ENCODE peak calls at places on chromosomes 4 and X, in nine cellular contexts. One of them, this sample, is unnamed.

GRCh38 chr4:83644677-83645639 is 109.0 kb downstream of the GPAT3 start:
- DNase-seq in dorsolateral prefrontal cortex: no peak
- DNase-seq in WTC11: no peak
- DNase-seq in endothelial cell: peak; percentile 44
- DNase-seq in uterus: peak; percentile 21
- DNase-seq in cardiac fibroblast: peak; percentile 76
- DNase-seq in GM10248: peak; percentile 61
- DNase-seq in B cell: peak; percentile 45
- DNase-seq in thyroid gland: peak; percentile 21
- DNase-seq in this sample: peak; percentile 44

GRCh38 chrX:39309018-39309620 is 507.9 kb downstream of the MID1IP1 start:
- DNase-seq in endothelial cell: no peak
- DNase-seq in dorsolateral prefrontal cortex: no peak
- DNase-seq in WTC11: no peak
- DNase-seq in thyroid gland: no peak
- DNase-seq in B cell: no peak
- DNase-seq in uterus: peak; percentile 69
- DNase-seq in cardiac fibroblast: peak; percentile 38
- DNase-seq in GM10248: peak; percentile 6
- DNase-seq in this sample: no peak

GRCh38 chr4:77203380-77204197 is 46.6 kb downstream of the CCNG2 start:
- DNase-seq in dorsolateral prefrontal cortex: peak; percentile 56
- DNase-seq in cardiac fibroblast: peak; percentile 90
- DNase-seq in B cell: peak; percentile 51
- DNase-seq in GM10248: peak; percentile 59
- DNase-seq in uterus: peak; percentile 70
- DNase-seq in WTC11: peak; percentile 72
- DNase-seq in thyroid gland: peak; percentile 65
- DNase-seq in endothelial cell: peak; percentile 77
- DNase-seq in this sample: peak; percentile 67

GRCh38 chr4:25585901-25586523 is 69.6 kb upstream of the SLC34A2 start:
- DNase-seq in B cell: no peak
- DNase-seq in uterus: no peak
- DNase-seq in dorsolateral prefrontal cortex: no peak
- DNase-seq in WTC11: no peak
- DNase-seq in GM10248: no peak
- DNase-seq in cardiac fibroblast: no peak
- DNase-seq in endothelial cell: no peak
- DNase-seq in thyroid gland: no peak
- DNase-seq in this sample: no peak

GRCh38 chr4:113445286-113445685 is 316.3 kb downstream of the CAMK2D start:
- DNase-seq in thyroid gland: no peak
- DNase-seq in endothelial cell: no peak
- DNase-seq in cardiac fibroblast: peak; percentile 100
- DNase-seq in WTC11: no peak
- DNase-seq in GM10248: no peak
- DNase-seq in dorsolateral prefrontal cortex: no peak
- DNase-seq in uterus: peak; percentile 78
- DNase-seq in B cell: no peak
- DNase-seq in this sample: no peak

GRCh38 chrX:34638116-34638515 is 19.0 kb downstream of the TMEM47 start:
- DNase-seq in WTC11: no peak
- DNase-seq in B cell: no peak
- DNase-seq in uterus: no peak
- DNase-seq in GM10248: no peak
- DNase-seq in endothelial cell: peak; percentile 19
- DNase-seq in cardiac fibroblast: peak; percentile 70
- DNase-seq in thyroid gland: no peak
- DNase-seq in dorsolateral prefrontal cortex: no peak
- DNase-seq in this sample: no peak

GRCh38 chr4:182876427-182876826 is 40.8 kb downstream of the DCTD start:
- DNase-seq in B cell: no peak
- DNase-seq in GM10248: no peak
- DNase-seq in WTC11: no peak
- DNase-seq in cardiac fibroblast: no peak
- DNase-seq in uterus: no peak
- DNase-seq in dorsolateral prefrontal cortex: no peak
- DNase-seq in thyroid gland: no peak
- DNase-seq in endothelial cell: no peak
- DNase-seq in this sample: no peak

GRCh38 chr4:187207931-187208330 is 484.3 kb upstream of the FAT1 start:
- DNase-seq in dorsolateral prefrontal cortex: no peak
- DNase-seq in endothelial cell: no peak
- DNase-seq in uterus: no peak
- DNase-seq in GM10248: no peak
- DNase-seq in B cell: no peak
- DNase-seq in WTC11: no peak
- DNase-seq in thyroid gland: no peak
- DNase-seq in cardiac fibroblast: no peak
- DNase-seq in this sample: no peak

GRCh38 chr4:41647368-41647767 is 101.2 kb downstream of the PHOX2B start:
- DNase-seq in B cell: no peak
- DNase-seq in thyroid gland: no peak
- DNase-seq in GM10248: peak; percentile 13
- DNase-seq in uterus: no peak
- DNase-seq in dorsolateral prefrontal cortex: no peak
- DNase-seq in endothelial cell: no peak
- DNase-seq in WTC11: no peak
- DNase-seq in cardiac fibroblast: no peak
- DNase-seq in this sample: no peak

GRCh38 chrX:10902001-10902400 is 209.1 kb upstream of the HCCS start:
- DNase-seq in thyroid gland: no peak
- DNase-seq in dorsolateral prefrontal cortex: no peak
- DNase-seq in endothelial cell: no peak
- DNase-seq in WTC11: no peak
- DNase-seq in B cell: no peak
- DNase-seq in cardiac fibroblast: peak; percentile 70
- DNase-seq in uterus: no peak
- DNase-seq in GM10248: no peak
- DNase-seq in this sample: no peak

GRCh38 chr4:156888762-156889161 is 82.8 kb downstream of the PDGFC start:
- DNase-seq in GM10248: no peak
- DNase-seq in endothelial cell: no peak
- DNase-seq in uterus: no peak
- DNase-seq in WTC11: no peak
- DNase-seq in dorsolateral prefrontal cortex: no peak
- DNase-seq in B cell: no peak
- DNase-seq in cardiac fibroblast: peak; percentile 94
- DNase-seq in thyroid gland: no peak
- DNase-seq in this sample: no peak

GRCh38 chr4:158836828-158837449 is 68.1 kb downstream of the FNIP2 start:
- DNase-seq in thyroid gland: no peak
- DNase-seq in cardiac fibroblast: no peak
- DNase-seq in B cell: no peak
- DNase-seq in uterus: no peak
- DNase-seq in GM10248: no peak
- DNase-seq in WTC11: no peak
- DNase-seq in endothelial cell: no peak
- DNase-seq in dorsolateral prefrontal cortex: no peak
- DNase-seq in this sample: no peak

GRCh38 chr4:17283832-17284231 is 228.1 kb downstream of the QDPR start:
- DNase-seq in endothelial cell: no peak
- DNase-seq in B cell: no peak
- DNase-seq in uterus: no peak
- DNase-seq in dorsolateral prefrontal cortex: no peak
- DNase-seq in WTC11: no peak
- DNase-seq in thyroid gland: peak; percentile 63
- DNase-seq in GM10248: no peak
- DNase-seq in cardiac fibroblast: no peak
- DNase-seq in this sample: no peak

GRCh38 chrX:119784747-119785446 is 6.5 kb downstream of the RPL39 start:
- DNase-seq in WTC11: peak; percentile 41
- DNase-seq in thyroid gland: peak; percentile 2
- DNase-seq in endothelial cell: peak; percentile 39
- DNase-seq in B cell: peak; percentile 30
- DNase-seq in dorsolateral prefrontal cortex: no peak
- DNase-seq in GM10248: peak; percentile 34
- DNase-seq in uterus: no peak
- DNase-seq in cardiac fibroblast: peak; percentile 47
- DNase-seq in this sample: peak; percentile 62

GRCh38 chrX:19954707-19955106 is 36.2 kb downstream of the BCLAF3 start:
- DNase-seq in dorsolateral prefrontal cortex: no peak
- DNase-seq in cardiac fibroblast: peak; percentile 7
- DNase-seq in GM10248: no peak
- DNase-seq in uterus: no peak
- DNase-seq in endothelial cell: no peak
- DNase-seq in WTC11: no peak
- DNase-seq in thyroid gland: no peak
- DNase-seq in B cell: no peak
- DNase-seq in this sample: no peak

GRCh38 chr4:29309050-29309449 is 1411.1 kb upstream of the PCDH7 start:
- DNase-seq in thyroid gland: no peak
- DNase-seq in GM10248: no peak
- DNase-seq in WTC11: no peak
- DNase-seq in dorsolateral prefrontal cortex: no peak
- DNase-seq in uterus: no peak
- DNase-seq in cardiac fibroblast: peak; percentile 75
- DNase-seq in B cell: no peak
- DNase-seq in endothelial cell: no peak
- DNase-seq in this sample: no peak

GRCh38 chrX:114959729-114960128 is 57.7 kb downstream of the IL13RA2 start:
- DNase-seq in B cell: no peak
- DNase-seq in thyroid gland: no peak
- DNase-seq in GM10248: no peak
- DNase-seq in endothelial cell: no peak
- DNase-seq in dorsolateral prefrontal cortex: no peak
- DNase-seq in uterus: no peak
- DNase-seq in cardiac fibroblast: peak; percentile 35
- DNase-seq in WTC11: no peak
- DNase-seq in this sample: no peak
- TF ChIP-seq CTCF in B cell: no peak
- TF ChIP-seq CTCF in thyroid gland: no peak
- TF ChIP-seq CTCF in GM10248: no peak
- TF ChIP-seq CTCF in endothelial cell: peak; percentile 26
- TF ChIP-seq CTCF in dorsolateral prefrontal cortex: peak; percentile 42
- TF ChIP-seq CTCF in uterus: no peak
- TF ChIP-seq CTCF in cardiac fibroblast: no peak
- TF ChIP-seq CTCF in WTC11: no peak
- TF ChIP-seq CTCF in this sample: no peak

GRCh38 chr4:117626664-117627063 is 407.6 kb upstream of the NDST3 start:
- DNase-seq in uterus: no peak
- DNase-seq in endothelial cell: no peak
- DNase-seq in B cell: no peak
- DNase-seq in GM10248: no peak
- DNase-seq in cardiac fibroblast: no peak
- DNase-seq in dorsolateral prefrontal cortex: no peak
- DNase-seq in WTC11: no peak
- DNase-seq in thyroid gland: no peak
- DNase-seq in this sample: no peak
- TF ChIP-seq CTCF in uterus: no peak
- TF ChIP-seq CTCF in endothelial cell: no peak
- TF ChIP-seq CTCF in B cell: no peak
- TF ChIP-seq CTCF in GM10248: no peak
- TF ChIP-seq CTCF in cardiac fibroblast: no peak
- TF ChIP-seq CTCF in dorsolateral prefrontal cortex: no peak
- TF ChIP-seq CTCF in WTC11: no peak
- TF ChIP-seq CTCF in thyroid gland: no peak
- TF ChIP-seq CTCF in this sample: no peak

GRCh38 chrX:9388450-9388849 is 76.4 kb upstream of the TBL1X start:
- DNase-seq in B cell: no peak
- DNase-seq in dorsolateral prefrontal cortex: no peak
- DNase-seq in WTC11: no peak
- DNase-seq in cardiac fibroblast: no peak
- DNase-seq in uterus: no peak
- DNase-seq in endothelial cell: no peak
- DNase-seq in GM10248: no peak
- DNase-seq in thyroid gland: no peak
- DNase-seq in this sample: no peak

GRCh38 chrX:9392445-9392844 is 72.4 kb upstream of the TBL1X start:
- DNase-seq in cardiac fibroblast: no peak
- DNase-seq in WTC11: no peak
- DNase-seq in B cell: no peak
- DNase-seq in thyroid gland: no peak
- DNase-seq in GM10248: no peak
- DNase-seq in endothelial cell: no peak
- DNase-seq in uterus: no peak
- DNase-seq in dorsolateral prefrontal cortex: no peak
- DNase-seq in this sample: no peak

GRCh38 chrX:9390693-9391368 is 74.0 kb upstream of the TBL1X start:
- DNase-seq in endothelial cell: no peak
- DNase-seq in uterus: no peak
- DNase-seq in thyroid gland: no peak
- DNase-seq in cardiac fibroblast: no peak
- DNase-seq in WTC11: no peak
- DNase-seq in GM10248: no peak
- DNase-seq in dorsolateral prefrontal cortex: no peak
- DNase-seq in B cell: no peak
- DNase-seq in this sample: no peak

GRCh38 chrX:9393571-9393970 is 71.3 kb upstream of the TBL1X start:
- DNase-seq in uterus: no peak
- DNase-seq in dorsolateral prefrontal cortex: no peak
- DNase-seq in cardiac fibroblast: no peak
- DNase-seq in thyroid gland: no peak
- DNase-seq in WTC11: no peak
- DNase-seq in endothelial cell: no peak
- DNase-seq in B cell: no peak
- DNase-seq in GM10248: no peak
- DNase-seq in this sample: no peak

GRCh38 chrX:9390121-9390520 is 74.7 kb upstream of the TBL1X start:
- DNase-seq in B cell: no peak
- DNase-seq in cardiac fibroblast: no peak
- DNase-seq in thyroid gland: no peak
- DNase-seq in uterus: no peak
- DNase-seq in endothelial cell: no peak
- DNase-seq in GM10248: no peak
- DNase-seq in dorsolateral prefrontal cortex: no peak
- DNase-seq in WTC11: no peak
- DNase-seq in this sample: no peak
- TF ChIP-seq CTCF in B cell: no peak
- TF ChIP-seq CTCF in cardiac fibroblast: no peak
- TF ChIP-seq CTCF in thyroid gland: no peak
- TF ChIP-seq CTCF in uterus: no peak
- TF ChIP-seq CTCF in endothelial cell: no peak
- TF ChIP-seq CTCF in GM10248: no peak
- TF ChIP-seq CTCF in dorsolateral prefrontal cortex: no peak
- TF ChIP-seq CTCF in WTC11: no peak
- TF ChIP-seq CTCF in this sample: no peak

DNA sequence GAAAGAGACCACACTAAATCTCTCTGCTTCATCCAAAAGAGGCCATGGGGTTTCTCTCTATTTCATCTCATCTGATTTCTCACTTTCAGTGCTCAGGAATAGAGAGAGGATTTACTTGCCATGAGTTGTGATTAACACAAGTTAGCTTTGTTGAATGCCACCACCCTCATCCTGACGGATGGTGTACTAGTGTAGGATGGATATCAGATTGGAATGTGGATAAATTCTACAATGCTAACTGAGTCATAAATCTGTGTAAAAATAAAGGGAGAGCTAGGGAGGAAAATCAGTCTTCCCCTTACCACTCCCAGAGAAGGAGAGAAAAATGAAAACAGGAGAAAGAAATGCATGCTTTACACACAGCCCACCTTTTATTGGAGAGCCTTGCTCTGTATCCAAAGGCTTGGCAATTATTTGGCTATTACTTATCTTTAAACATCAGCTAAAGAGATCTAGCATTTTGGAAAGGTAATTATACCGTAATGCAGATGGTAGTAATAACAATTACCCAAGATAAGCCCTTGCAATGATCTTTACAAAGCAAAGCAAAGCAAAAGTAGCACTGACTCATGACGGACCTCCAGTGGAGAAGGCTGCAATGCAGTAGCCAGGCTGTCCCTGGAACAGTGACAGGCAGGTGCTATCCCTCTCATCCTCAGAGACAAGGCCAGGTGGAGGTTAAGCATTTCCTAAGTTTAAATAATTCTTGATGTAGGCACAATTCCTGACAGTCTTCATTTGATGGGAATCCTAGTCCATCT is 306.3 kb upstream of the PPARGC1A start:
- DNase-seq in dorsolateral prefrontal cortex: no peak
- DNase-seq in thyroid gland: peak; percentile 17
- DNase-seq in cardiac fibroblast: no peak
- DNase-seq in WTC11: no peak
- DNase-seq in uterus: no peak
- DNase-seq in GM10248: no peak
- DNase-seq in B cell: no peak
- DNase-seq in endothelial cell: no peak
- DNase-seq in this sample: no peak
- TF ChIP-seq CTCF in dorsolateral prefrontal cortex: no peak
- TF ChIP-seq CTCF in thyroid gland: no peak
- TF ChIP-seq CTCF in cardiac fibroblast: peak; percentile 27
- TF ChIP-seq CTCF in WTC11: no peak
- TF ChIP-seq CTCF in uterus: no peak
- TF ChIP-seq CTCF in GM10248: no peak
- TF ChIP-seq CTCF in B cell: no peak
- TF ChIP-seq CTCF in endothelial cell: no peak
- TF ChIP-seq CTCF in this sample: no peak